ENCODE peak calls at places on chromosomes 3 and 15, in five cellular contexts. S is BE2C, K is neuronal stem cell, J is heart left ventricle, L is testis. D is an unnamed sample.

GRCh38 chr15:62771234-62771633 is 271.3 kb upstream of the TPM1 start:
- DNase-seq in K (no peak), S (no peak), J (no peak), L (no peak), D (no peak)

GRCh38 chr15:51801391-51801835 is 28.0 kb upstream of the TMOD3 start:
- DNase-seq in S (peak; percentile 89), K (peak; percentile 15), L (peak; percentile 42), J (peak; percentile 47), D (no peak)

GRCh38 chr3:87855626-87856025 is 203.2 kb downstream of the CGGBP1 start:
- DNase-seq in J (no peak), S (no peak), L (no peak), K (no peak), D (no peak)

GRCh38 chr3:100040446-100040845 is 73.9 kb downstream of the FILIP1L start:
- DNase-seq in K (no peak), L (no peak), S (no peak), J (peak; percentile 42), D (no peak)

GRCh38 chr3:84772841-84773240 is 185.9 kb upstream of the CADM2 start:
- DNase-seq in K (no peak), S (peak; percentile 26), J (no peak), L (no peak), D (no peak)

GRCh38 chr3:13494463-13495350 is 14.6 kb downstream of the HDAC11 start:
- DNase-seq in S (peak; percentile 39), K (peak; percentile 21), J (no peak), L (peak; percentile 46), D (no peak)

GRCh38 chr3:60188803-60189202 is 1062.4 kb downstream of the FHIT start:
- DNase-seq in K (no peak), J (no peak), L (no peak), S (no peak), D (no peak)

GRCh38 chr3:30795176-30795575 is 99.3 kb downstream of the GADL1 start:
- DNase-seq in J (no peak), K (no peak), S (no peak), L (no peak), D (no peak)

GRCh38 chr3:13420817-13421755 is 964 bp upstream of the NUP210 start:
- DNase-seq in J (no peak), L (peak; percentile 24), S (no peak), K (peak; percentile 23), D (peak; percentile 57)

GRCh38 chr3:26963356-26963742 is 340.8 kb downstream of the LRRC3B start:
- DNase-seq in K (no peak), L (no peak), S (no peak), J (no peak), D (no peak)

GRCh38 chr15:58611731-58612676 is 137.5 kb downstream of the ADAM10 start:
- DNase-seq in J (no peak), S (no peak), K (no peak), L (no peak), D (no peak)

DNA sequence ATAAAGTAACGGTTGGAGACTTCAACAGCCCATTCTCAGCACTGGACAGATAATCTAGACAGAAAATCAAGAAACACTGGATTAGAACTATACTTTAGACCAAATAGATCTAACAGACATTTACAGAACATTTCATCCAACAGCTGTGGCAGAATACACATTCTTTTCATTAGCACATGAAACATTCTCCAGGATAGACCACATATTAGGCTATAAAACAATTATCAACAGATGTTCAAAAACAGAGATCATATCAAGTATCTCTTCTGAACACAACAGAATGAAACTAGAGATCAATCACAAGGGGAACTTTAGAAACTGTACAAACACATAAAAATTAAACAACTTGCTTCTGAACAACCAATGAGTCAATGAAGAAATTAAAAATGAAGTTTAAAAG is 133.3 kb downstream of the ADAM10 start:
- DNase-seq in S (no peak), J (no peak), K (no peak), L (no peak), D (no peak)
- H3K9me3 ChIP-seq in S (peaks cover 3% of the 10 kb centered on the region), J (peaks cover 3% of the 10 kb centered on the region), K (peaks cover 40% of the 10 kb centered on the region), L (no peaks in the 10 kb centered on the region), D (no peaks in the 10 kb centered on the region)

GRCh38 chr3:135190658-135191057 is 395.6 kb downstream of the EPHB1 start:
- DNase-seq in J (no peak), K (no peak), S (no peak), L (no peak), D (no peak)
- H3K9me3 ChIP-seq in J (no peaks in the 10 kb centered on the region), K (no peaks in the 10 kb centered on the region), S (no peaks in the 10 kb centered on the region), L (no peaks in the 10 kb centered on the region), D (no peaks in the 10 kb centered on the region)

GRCh38 chr15:20348900-20349773 is 192.5 kb downstream of the GOLGA6L6 start:
- DNase-seq in J (peak; percentile 25), K (no peak), L (no peak), S (no peak), D (no peak)
- H3K9me3 ChIP-seq in J (no peaks in the 10 kb centered on the region), K (no peaks in the 10 kb centered on the region), L (no peaks in the 10 kb centered on the region), S (peaks cover 2% of the 10 kb centered on the region), D (no peaks in the 10 kb centered on the region)

GRCh38 chr15:25186411-25186810 is 231.6 kb downstream of the SNRPN start:
- DNase-seq in J (no peak), S (no peak), L (no peak), K (no peak), D (no peak)
- H3K9me3 ChIP-seq in J (no peaks in the 10 kb centered on the region), S (peaks cover 2% of the 10 kb centered on the region), L (no peaks in the 10 kb centered on the region), K (no peaks in the 10 kb centered on the region), D (no peaks in the 10 kb centered on the region)

GRCh38 chr3:806006-806405 is 286.8 kb upstream of the CNTN6 start:
- DNase-seq in J (no peak), S (no peak), L (no peak), K (no peak), D (no peak)
- H3K9me3 ChIP-seq in J (no peaks in the 10 kb centered on the region), S (no peaks in the 10 kb centered on the region), L (no peaks in the 10 kb centered on the region), K (no peaks in the 10 kb centered on the region), D (peaks cover 2% of the 10 kb centered on the region)

DNA sequence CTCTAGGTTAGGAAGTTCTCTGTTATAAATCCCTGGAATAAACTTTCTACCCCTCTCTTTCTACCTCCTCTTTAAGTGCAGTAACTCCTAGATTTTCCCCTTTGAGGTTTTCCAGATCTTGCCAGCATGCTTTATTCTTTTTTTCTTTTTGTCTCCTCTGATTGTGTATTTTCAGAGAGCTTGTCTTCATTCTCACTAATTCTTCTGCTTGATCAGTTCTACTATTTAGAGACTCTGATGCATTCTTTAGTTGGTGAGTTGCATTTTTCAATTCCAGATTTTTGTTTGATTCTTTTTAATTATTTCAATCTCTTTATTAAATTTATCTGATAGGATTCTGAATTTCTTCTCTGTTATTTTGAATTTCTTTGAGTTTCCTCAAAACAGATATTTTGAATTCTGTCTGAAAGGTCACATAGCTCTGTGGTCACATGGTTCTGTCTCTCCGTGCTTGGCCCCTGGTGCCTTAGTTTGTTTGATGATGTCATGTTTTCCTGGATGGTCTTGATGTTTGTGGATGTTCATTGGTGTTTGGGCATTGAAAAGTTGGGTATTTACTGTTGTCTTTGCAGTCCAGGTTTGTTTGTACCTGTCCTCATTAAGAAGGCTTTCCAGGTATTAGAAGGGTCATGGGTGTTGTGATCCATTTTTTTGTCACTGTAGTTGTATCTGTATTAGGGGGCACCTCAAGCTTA is 89.2 kb downstream of the BBX start:
- DNase-seq in J (no peak), L (no peak), S (no peak), K (no peak), D (no peak)
- H3K9me3 ChIP-seq in J (no peaks in the 10 kb centered on the region), L (no peaks in the 10 kb centered on the region), S (no peaks in the 10 kb centered on the region), K (peaks cover 38% of the 10 kb centered on the region), D (no peaks in the 10 kb centered on the region)

DNA sequence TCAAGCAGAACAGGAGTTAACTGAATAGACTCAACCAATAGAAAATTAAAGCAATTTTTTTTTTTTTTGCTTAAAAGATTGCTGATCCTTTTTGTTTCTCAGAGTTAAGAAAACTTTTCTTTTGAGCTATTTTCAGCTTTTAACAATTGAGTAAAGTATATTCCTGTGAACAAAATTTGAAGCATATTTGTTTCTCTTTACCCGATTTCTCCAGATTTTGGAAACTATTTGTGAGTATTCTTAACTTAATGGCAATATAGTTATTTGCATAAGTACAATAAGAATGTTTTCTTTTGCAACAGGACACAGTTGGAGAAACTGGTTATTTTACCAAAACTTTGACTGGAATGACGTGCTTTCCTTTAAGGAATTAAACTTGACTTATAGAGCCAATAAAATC is 53.4 kb upstream of the C15orf39 start:
- DNase-seq in L (no peak), S (no peak), J (no peak), K (no peak), D (no peak)
- H3K9me3 ChIP-seq in L (no peaks in the 10 kb centered on the region), S (peaks cover 5% of the 10 kb centered on the region), J (peaks cover 4% of the 10 kb centered on the region), K (peaks cover 11% of the 10 kb centered on the region), D (no peaks in the 10 kb centered on the region)

DNA sequence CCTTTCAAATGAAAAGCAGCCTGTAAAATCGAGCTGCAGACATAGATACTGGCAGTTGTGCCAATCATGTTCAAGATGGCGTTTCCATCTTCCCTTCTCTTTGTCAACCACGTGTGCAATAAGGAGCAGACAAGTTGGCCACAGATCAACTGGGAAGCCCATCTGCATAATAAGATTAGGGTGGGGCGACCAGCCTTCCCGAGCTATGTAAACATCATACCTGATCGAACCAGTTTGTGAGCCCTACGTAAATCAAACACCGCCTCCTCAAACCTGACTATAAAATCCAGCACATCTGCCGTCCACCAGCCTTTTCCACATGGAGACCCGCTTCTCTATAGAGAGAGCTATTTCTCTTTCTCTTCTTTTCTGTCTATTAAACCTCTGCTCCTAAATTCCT is 37.2 kb downstream of the TRIM42 start:
- DNase-seq in L (no peak), S (no peak), J (no peak), K (no peak), D (no peak)
- H3K9me3 ChIP-seq in L (no peaks in the 10 kb centered on the region), S (no peaks in the 10 kb centered on the region), J (no peaks in the 10 kb centered on the region), K (no peaks in the 10 kb centered on the region), D (peaks cover 3% of the 10 kb centered on the region)

DNA sequence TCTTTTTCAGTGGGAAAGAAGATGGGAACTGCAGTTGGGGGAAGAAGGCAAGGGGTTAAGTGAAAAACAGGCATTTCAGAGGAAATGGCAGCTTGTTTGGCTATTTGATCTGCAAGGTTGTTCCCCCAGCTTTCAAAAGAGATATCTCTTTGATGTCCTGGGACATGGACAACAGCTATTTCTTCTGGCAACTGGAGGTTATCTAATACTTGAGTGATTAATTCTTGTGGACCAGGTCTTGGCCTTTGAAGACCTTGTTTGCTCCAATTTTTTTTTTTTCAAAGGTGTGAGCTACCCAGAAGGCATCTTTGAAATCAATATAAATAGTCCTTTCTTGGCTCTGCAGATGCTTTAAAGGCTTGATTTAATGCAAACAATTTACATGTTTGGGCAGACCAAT is 51.5 kb downstream of the KATNBL1 start:
- DNase-seq in J (no peak), L (no peak), S (no peak), K (no peak), D (no peak)
- H3K9me3 ChIP-seq in J (no peaks in the 10 kb centered on the region), L (no peaks in the 10 kb centered on the region), S (no peaks in the 10 kb centered on the region), K (peaks cover 58% of the 10 kb centered on the region), D (peaks cover 10% of the 10 kb centered on the region)

DNA sequence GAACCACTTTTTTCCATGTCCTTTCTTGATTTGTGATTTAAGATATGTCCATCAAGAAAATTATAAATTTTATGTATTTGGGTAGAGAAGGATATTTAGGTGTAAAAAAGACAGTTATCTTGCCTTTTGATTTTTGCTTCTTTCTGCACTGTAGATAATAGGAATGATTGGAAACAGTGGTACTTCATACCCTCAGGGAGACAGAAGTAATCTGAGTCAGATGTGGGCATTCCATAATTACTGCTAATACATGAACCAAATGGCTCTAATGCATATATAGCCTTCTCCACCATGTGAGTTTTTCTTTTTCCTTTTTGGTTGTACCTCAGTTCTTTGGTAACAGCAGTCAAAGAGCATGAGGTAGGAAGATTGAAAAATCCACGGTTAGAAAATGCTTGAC is 67.2 kb downstream of the RARB start:
- DNase-seq in J (no peak), L (no peak), S (no peak), K (no peak), D (no peak)
- H3K9me3 ChIP-seq in J (peaks cover 8% of the 10 kb centered on the region), L (no peaks in the 10 kb centered on the region), S (no peaks in the 10 kb centered on the region), K (peaks cover 46% of the 10 kb centered on the region), D (peaks cover 3% of the 10 kb centered on the region)